ENCODE peak calls at places on chromosomes 12 and 14, in six cellular contexts. Z is colonic mucosa, N is GM12878, J is fibroblast of lung, I is Peyer's patch, L is brain microvascular endothelial cell. D is an unnamed sample. For H3K36me3, the result is how much of the 10 kb centered on the place peaks cover.

GRCh38 chr12:48925218-48925871 is at the start of gene FKBP11:
- DNase-seq in Z (peak), N (peak), J (peak), I (peak), L (peak), D (peak)

GRCh38 chr12:46892887-46893286 is 67.1 kb upstream of the SLC38A4 start:
- DNase-seq in Z (no peak), N (no peak), J (no peak), I (no peak), L (no peak), D (no peak)

GRCh38 chr12:51898937-51899336 is 8.4 kb upstream of the ACVRL1 start:
- DNase-seq in Z (no peak), N (no peak), J (peak), I (peak), L (no peak), D (peak)

GRCh38 chr14:100305446-100306255 is 593 bp downstream of the SLC25A29 start:
- DNase-seq in Z (peak), N (no peak), J (peak), I (peak), L (no peak), D (peak)

GRCh38 chr14:103697601-103698379 is 17.5 kb downstream of the XRCC3 start:
- DNase-seq in Z (no peak), N (no peak), J (no peak), I (no peak), L (no peak), D (no peak)

GRCh38 chr12:8860165-8860961 is 37.9 kb downstream of the A2ML1 start:
- DNase-seq in Z (peak), N (no peak), J (peak), I (peak), L (peak), D (peak)

GRCh38 chr14:106069786-106070185 is 543.4 kb downstream of the TMEM121 start:
- DNase-seq in Z (no peak), N (no peak), J (no peak), I (no peak), L (no peak), D (no peak)

GRCh38 chr14:66920196-66920595 is 269.0 kb upstream of the GARIN2 start:
- DNase-seq in Z (no peak), N (no peak), J (no peak), I (no peak), L (no peak), D (no peak)

GRCh38 chr12:130829391-130830245 is 9.4 kb downstream of the STX2 start:
- DNase-seq in Z (no peak), N (no peak), J (no peak), I (no peak), L (no peak), D (no peak)

GRCh38 chr12:75646329-75646940 is 135.0 kb upstream of the KRR1 start:
- DNase-seq in Z (no peak), N (no peak), J (peak), I (no peak), L (peak), D (no peak)

GRCh38 chr12:105083551-105084105 is 630 bp downstream of the ALDH1L2 start:
- DNase-seq in Z (peak), N (no peak), J (peak), I (peak), L (peak), D (peak)

GRCh38 chr14:94761348-94761998 is 8.4 kb downstream of the GSC start:
- DNase-seq in Z (no peak), N (no peak), J (no peak), I (peak), L (no peak), D (no peak)

DNA sequence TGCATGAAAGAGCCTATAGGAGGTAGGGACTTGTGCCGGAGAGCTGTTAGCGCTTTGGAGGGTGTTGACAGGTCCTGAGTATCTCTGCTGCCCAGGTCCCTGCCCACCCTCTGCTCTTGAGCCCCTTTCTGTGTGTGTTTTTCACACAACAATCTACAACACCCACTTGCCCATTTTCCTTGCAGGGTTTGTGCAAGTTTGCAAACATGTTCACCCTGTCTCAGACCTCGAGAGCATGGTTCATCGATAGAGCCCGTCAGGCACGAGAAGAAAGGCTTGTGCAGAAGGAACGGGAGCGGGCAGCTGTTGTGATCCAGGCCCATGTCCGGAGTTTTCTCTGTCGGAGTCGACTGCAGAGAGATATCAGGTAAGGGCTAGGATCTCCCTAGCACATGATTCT is 5.9 kb downstream of the UBE3B start:
- DNase-seq in Z (no peak), N (no peak), J (no peak), I (no peak), L (no peak), D (no peak)
- H3K36me3 ChIP-seq in Z (under half), N (under half), J (under half), I (under half), L (under half), D (under half)

GRCh38 chr12:79374543-79374942 is 316.2 kb downstream of the PAWR start:
- DNase-seq in Z (no peak), N (no peak), J (no peak), I (no peak), L (no peak), D (no peak)
- TF ChIP-seq CTCF in Z (no peak), N (no peak), J (peak), I (no peak), L (peak), D (no peak)

GRCh38 chr14:60111732-60112131 is 20.0 kb downstream of the PCNX4 start:
- DNase-seq in Z (no peak), N (no peak), J (no peak), I (no peak), L (no peak), D (no peak)

GRCh38 chr14:60116181-60116580 is 24.5 kb downstream of the PCNX4 start:
- DNase-seq in Z (no peak), N (no peak), J (no peak), I (no peak), L (no peak), D (no peak)

DNA sequence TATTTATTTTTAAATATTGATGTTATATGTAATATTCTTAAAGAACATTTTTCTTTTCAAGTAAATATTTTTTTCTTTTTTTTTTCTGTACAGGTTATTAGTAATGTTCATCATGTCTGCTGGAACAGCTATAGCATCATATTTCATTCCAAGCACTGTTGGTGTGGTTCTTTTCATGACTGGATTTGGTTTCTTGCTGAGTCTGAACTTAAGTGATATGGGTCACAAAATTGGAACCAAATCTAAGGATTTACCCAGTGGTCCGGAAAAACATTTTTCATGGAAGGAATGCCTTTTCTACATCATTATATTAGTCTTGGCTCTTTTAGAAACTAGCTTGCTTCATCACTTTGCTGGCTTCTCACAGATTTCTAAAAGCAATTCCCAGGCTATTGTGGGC is 23.2 kb downstream of the PCNX4 start:
- DNase-seq in Z (no peak), N (no peak), J (no peak), I (no peak), L (no peak), D (no peak)
- H3K36me3 ChIP-seq in Z (under half), N (under half), J (under half), I (under half), L (under half), D (under half)

GRCh38 chr12:125128380-125128779 is 63.1 kb downstream of the AACS start:
- DNase-seq in Z (no peak), N (no peak), J (no peak), I (no peak), L (no peak), D (no peak)

GRCh38 chr12:125125271-125125670 is 60.0 kb downstream of the AACS start:
- DNase-seq in Z (peak), N (no peak), J (no peak), I (no peak), L (no peak), D (peak)

GRCh38 chr12:125129592-125130255 is 64.5 kb downstream of the AACS start:
- DNase-seq in Z (no peak), N (no peak), J (no peak), I (no peak), L (no peak), D (no peak)

GRCh38 chr12:125131958-125132357 is 66.7 kb downstream of the AACS start:
- DNase-seq in Z (no peak), N (no peak), J (no peak), I (no peak), L (no peak), D (no peak)

GRCh38 chr12:125128806-125129571 is 63.8 kb downstream of the AACS start:
- DNase-seq in Z (no peak), N (no peak), J (no peak), I (no peak), L (no peak), D (no peak)
- TF ChIP-seq CTCF in Z (no peak), N (no peak), J (no peak), I (no peak), L (no peak), D (no peak)

D was measured in Caco-2.